ENCODE peak calls at places on chromosomes 11 and 22, in ten cellular contexts. D, N, P, K, U, S, V, O, R and G are unnamed samples.
A peak's percentile ranks its signal among the peaks of the same experiment; 100 is the strongest.

GRCh38 chr11:66849501-66850234 is 6.4 kb downstream of the RCE1 start:
- DNase-seq in D (no peak), N (no peak), P (no peak), K (no peak), U (no peak), S (peak; percentile 30), V (peak; percentile 55), O (no peak), R (no peak), G (no peak)

GRCh38 chr11:86067230-86068137 is 1.4 kb downstream of the PICALM start:
- DNase-seq in D (no peak), N (peak; percentile 51), P (peak; percentile 34), K (no peak), U (no peak), S (no peak), V (no peak), O (no peak), R (no peak), G (no peak)

GRCh38 chr22:25153961-25154685 is 45.5 kb upstream of the CRYBB3 start:
- DNase-seq in D (no peak), N (no peak), P (no peak), K (peak; percentile 4), U (no peak), S (peak; percentile 57), V (no peak), O (peak; percentile 17), R (no peak), G (peak; percentile 62)

GRCh38 chr11:106621479-106621878 is 396.8 kb downstream of the GUCY1A2 start:
- DNase-seq in D (no peak), N (no peak), P (no peak), K (no peak), U (no peak), S (no peak), V (no peak), O (no peak), R (no peak), G (no peak)

GRCh38 chr11:665062-665706 is 28.1 kb downstream of the DRD4 start:
- DNase-seq in D (no peak), N (no peak), P (no peak), K (peak; percentile 31), U (no peak), S (no peak), V (no peak), O (no peak), R (no peak), G (no peak)

GRCh38 chr11:27396259-27396839 is 33.3 kb upstream of the CCDC34 start:
- DNase-seq in D (no peak), N (no peak), P (no peak), K (no peak), U (no peak), S (no peak), V (no peak), O (no peak), R (no peak), G (no peak)

GRCh38 chr11:12290477-12290922 is 86.9 kb upstream of the PARVA start:
- DNase-seq in D (peak; percentile 1), N (no peak), P (no peak), K (no peak), U (no peak), S (peak; percentile 2), V (no peak), O (no peak), R (peak; percentile 44), G (no peak)

GRCh38 chr11:35943761-35944502 is at the start of gene LDLRAD3:
- DNase-seq in D (peak; percentile 78), N (peak; percentile 76), P (no peak), K (no peak), U (peak; percentile 11), S (peak; percentile 94), V (peak; percentile 94), O (peak; percentile 44), R (peak; percentile 76), G (peak; percentile 86)

GRCh38 chr22:39135092-39135896 is 17.2 kb downstream of the CBX7 start:
- DNase-seq in D (peak; percentile 70), N (peak; percentile 19), P (no peak), K (no peak), U (no peak), S (peak; percentile 90), V (peak; percentile 69), O (no peak), R (peak; percentile 51), G (peak; percentile 31)

GRCh38 chr11:116580828-116581227 is 192.0 kb downstream of the BUD13 start:
- DNase-seq in D (no peak), N (no peak), P (no peak), K (no peak), U (no peak), S (no peak), V (no peak), O (peak; percentile 25), R (peak; percentile 14), G (no peak)

GRCh38 chr11:12581923-12582322 is 92.3 kb upstream of the TEAD1 start:
- DNase-seq in D (no peak), N (no peak), P (no peak), K (peak; percentile 45), U (no peak), S (no peak), V (no peak), O (no peak), R (no peak), G (peak; percentile 81)

GRCh38 chr22:39967996-39968968 is 8.1 kb downstream of the TMA7B start:
- DNase-seq in D (no peak), N (no peak), P (no peak), K (no peak), U (no peak), S (peak; percentile 17), V (no peak), O (no peak), R (no peak), G (peak; percentile 13)

GRCh38 chr11:14908214-14908880 is 16.3 kb upstream of the CYP2R1 start:
- DNase-seq in D (peak; percentile 41), N (peak; percentile 78), P (peak; percentile 48), K (peak; percentile 32), U (no peak), S (peak; percentile 55), V (no peak), O (no peak), R (peak; percentile 84), G (peak; percentile 41)

GRCh38 chr11:58900479-58901420 is 38.5 kb upstream of the GLYATL1 start:
- DNase-seq in D (peak; percentile 59), N (peak; percentile 34), P (no peak), K (peak; percentile 18), U (no peak), S (peak; percentile 25), V (no peak), O (peak; percentile 46), R (peak; percentile 63), G (peak; percentile 92)